ENCODE peak calls at places on chromosomes 4 and X, in nine cellular contexts. One of them, this sample, is unnamed.

GRCh38 chr4:140637836-140638235 is 69.1 kb upstream of the UCP1 start:
- DNase-seq in PC-9: no peak
- DNase-seq in NCI-H460: peak; percentile 28
- DNase-seq in OCI-LY7: peak; percentile 85
- DNase-seq in posterior cingulate gyrus: no peak
- DNase-seq in NCI-H1105: no peak
- DNase-seq in NCI-H2171 treated with DMSO at 0.1 percent for 48 hours: peak; percentile 10
- DNase-seq in Panc1: no peak
- DNase-seq in M059J: peak; percentile 23
- DNase-seq in this sample: peak; percentile 59

GRCh38 chrX:136214551-136214950 is 36.6 kb downstream of the MAP7D3 start:
- DNase-seq in PC-9: peak; percentile 82
- DNase-seq in NCI-H460: no peak
- DNase-seq in OCI-LY7: no peak
- DNase-seq in posterior cingulate gyrus: no peak
- DNase-seq in NCI-H1105: no peak
- DNase-seq in NCI-H2171 treated with DMSO at 0.1 percent for 48 hours: no peak
- DNase-seq in Panc1: no peak
- DNase-seq in M059J: peak; percentile 99
- DNase-seq in this sample: peak; percentile 15

GRCh38 chr4:98334461-98334860 is 73.3 kb downstream of the RAP1GDS1 start:
- DNase-seq in PC-9: no peak
- DNase-seq in NCI-H460: no peak
- DNase-seq in OCI-LY7: no peak
- DNase-seq in posterior cingulate gyrus: no peak
- DNase-seq in NCI-H1105: no peak
- DNase-seq in NCI-H2171 treated with DMSO at 0.1 percent for 48 hours: no peak
- DNase-seq in Panc1: no peak
- DNase-seq in M059J: no peak
- DNase-seq in this sample: no peak

GRCh38 chr4:145034727-145035211 is 63.2 kb downstream of the ANAPC10 start:
- DNase-seq in PC-9: no peak
- DNase-seq in NCI-H460: peak; percentile 27
- DNase-seq in OCI-LY7: no peak
- DNase-seq in posterior cingulate gyrus: no peak
- DNase-seq in NCI-H1105: no peak
- DNase-seq in NCI-H2171 treated with DMSO at 0.1 percent for 48 hours: no peak
- DNase-seq in Panc1: no peak
- DNase-seq in M059J: peak; percentile 44
- DNase-seq in this sample: no peak

GRCh38 chrX:143580266-143580665 is 55.6 kb downstream of the SLITRK4 start:
- DNase-seq in PC-9: no peak
- DNase-seq in NCI-H460: no peak
- DNase-seq in OCI-LY7: peak; percentile 5
- DNase-seq in posterior cingulate gyrus: no peak
- DNase-seq in NCI-H1105: no peak
- DNase-seq in NCI-H2171 treated with DMSO at 0.1 percent for 48 hours: no peak
- DNase-seq in Panc1: no peak
- DNase-seq in M059J: no peak
- DNase-seq in this sample: no peak

GRCh38 chrX:51931761-51932160 is 38.3 kb downstream of the MAGED1 start:
- DNase-seq in PC-9: no peak
- DNase-seq in NCI-H460: no peak
- DNase-seq in OCI-LY7: no peak
- DNase-seq in posterior cingulate gyrus: no peak
- DNase-seq in NCI-H1105: no peak
- DNase-seq in NCI-H2171 treated with DMSO at 0.1 percent for 48 hours: no peak
- DNase-seq in Panc1: no peak
- DNase-seq in M059J: no peak
- DNase-seq in this sample: no peak

GRCh38 chr4:134958862-134959261 is 757.3 kb upstream of the PABPC4L start:
- DNase-seq in PC-9: no peak
- DNase-seq in NCI-H460: no peak
- DNase-seq in OCI-LY7: no peak
- DNase-seq in posterior cingulate gyrus: no peak
- DNase-seq in NCI-H1105: no peak
- DNase-seq in NCI-H2171 treated with DMSO at 0.1 percent for 48 hours: no peak
- DNase-seq in Panc1: no peak
- DNase-seq in M059J: no peak
- DNase-seq in this sample: no peak

GRCh38 chrX:146424422-146424821 is 385.1 kb upstream of the CXorf51B start:
- DNase-seq in PC-9: no peak
- DNase-seq in NCI-H460: no peak
- DNase-seq in OCI-LY7: no peak
- DNase-seq in posterior cingulate gyrus: no peak
- DNase-seq in NCI-H1105: no peak
- DNase-seq in NCI-H2171 treated with DMSO at 0.1 percent for 48 hours: no peak
- DNase-seq in Panc1: no peak
- DNase-seq in M059J: no peak
- DNase-seq in this sample: no peak

GRCh38 chr4:85543832-85544231 is 68.9 kb downstream of the ARHGAP24 start:
- DNase-seq in PC-9: no peak
- DNase-seq in NCI-H460: no peak
- DNase-seq in OCI-LY7: no peak
- DNase-seq in posterior cingulate gyrus: no peak
- DNase-seq in NCI-H1105: no peak
- DNase-seq in NCI-H2171 treated with DMSO at 0.1 percent for 48 hours: no peak
- DNase-seq in Panc1: no peak
- DNase-seq in M059J: peak; percentile 25
- DNase-seq in this sample: no peak

GRCh38 chrX:5337160-5337559 is 891.5 kb downstream of the NLGN4X start:
- DNase-seq in PC-9: no peak
- DNase-seq in NCI-H460: no peak
- DNase-seq in OCI-LY7: no peak
- DNase-seq in posterior cingulate gyrus: no peak
- DNase-seq in NCI-H1105: no peak
- DNase-seq in NCI-H2171 treated with DMSO at 0.1 percent for 48 hours: no peak
- DNase-seq in Panc1: no peak
- DNase-seq in M059J: no peak
- DNase-seq in this sample: no peak

GRCh38 chr4:128600996-128601857 is 208.3 kb upstream of the JADE1 start:
- DNase-seq in PC-9: peak; percentile 63
- DNase-seq in NCI-H460: peak; percentile 96
- DNase-seq in OCI-LY7: no peak
- DNase-seq in posterior cingulate gyrus: no peak
- DNase-seq in NCI-H1105: peak; percentile 49
- DNase-seq in NCI-H2171 treated with DMSO at 0.1 percent for 48 hours: peak; percentile 5
- DNase-seq in Panc1: peak; percentile 75
- DNase-seq in M059J: peak; percentile 97
- DNase-seq in this sample: peak; percentile 93

GRCh38 chrX:69285881-69286545 is 120.8 kb upstream of the PJA1 start:
- DNase-seq in PC-9: peak; percentile 44
- DNase-seq in NCI-H460: peak; percentile 26
- DNase-seq in OCI-LY7: peak; percentile 49
- DNase-seq in posterior cingulate gyrus: peak; percentile 47
- DNase-seq in NCI-H1105: no peak
- DNase-seq in NCI-H2171 treated with DMSO at 0.1 percent for 48 hours: peak; percentile 25
- DNase-seq in Panc1: no peak
- DNase-seq in M059J: peak; percentile 32
- DNase-seq in this sample: no peak

GRCh38 chr4:81504685-81505598 is 33.2 kb upstream of the RASGEF1B start:
- DNase-seq in PC-9: no peak
- DNase-seq in NCI-H460: no peak
- DNase-seq in OCI-LY7: peak; percentile 59
- DNase-seq in posterior cingulate gyrus: no peak
- DNase-seq in NCI-H1105: no peak
- DNase-seq in NCI-H2171 treated with DMSO at 0.1 percent for 48 hours: peak; percentile 27
- DNase-seq in Panc1: no peak
- DNase-seq in M059J: no peak
- DNase-seq in this sample: no peak

GRCh38 chrX:103197721-103198306 is 17.1 kb upstream of the BEX4 start:
- DNase-seq in PC-9: no peak
- DNase-seq in NCI-H460: no peak
- DNase-seq in OCI-LY7: no peak
- DNase-seq in posterior cingulate gyrus: no peak
- DNase-seq in NCI-H1105: no peak
- DNase-seq in NCI-H2171 treated with DMSO at 0.1 percent for 48 hours: no peak
- DNase-seq in Panc1: no peak
- DNase-seq in M059J: peak; percentile 55
- DNase-seq in this sample: no peak

GRCh38 chrX:13507893-13508292 is 61.5 kb upstream of the EGFL6 start:
- DNase-seq in PC-9: no peak
- DNase-seq in NCI-H460: no peak
- DNase-seq in OCI-LY7: no peak
- DNase-seq in posterior cingulate gyrus: no peak
- DNase-seq in NCI-H1105: no peak
- DNase-seq in NCI-H2171 treated with DMSO at 0.1 percent for 48 hours: no peak
- DNase-seq in Panc1: no peak
- DNase-seq in M059J: no peak
- DNase-seq in this sample: no peak

GRCh38 chr4:156992943-156993342 is 21.3 kb upstream of the PDGFC start:
- DNase-seq in PC-9: no peak
- DNase-seq in NCI-H460: no peak
- DNase-seq in OCI-LY7: no peak
- DNase-seq in posterior cingulate gyrus: no peak
- DNase-seq in NCI-H1105: no peak
- DNase-seq in NCI-H2171 treated with DMSO at 0.1 percent for 48 hours: no peak
- DNase-seq in Panc1: no peak
- DNase-seq in M059J: no peak
- DNase-seq in this sample: no peak

GRCh38 chrX:134948333-134949241 is 42.2 kb upstream of the SMIM10 start:
- DNase-seq in PC-9: peak; percentile 36
- DNase-seq in NCI-H460: peak; percentile 58
- DNase-seq in OCI-LY7: no peak
- DNase-seq in posterior cingulate gyrus: no peak
- DNase-seq in NCI-H1105: no peak
- DNase-seq in NCI-H2171 treated with DMSO at 0.1 percent for 48 hours: no peak
- DNase-seq in Panc1: peak; percentile 89
- DNase-seq in M059J: peak; percentile 96
- DNase-seq in this sample: peak; percentile 88

GRCh38 chr4:1337376-1337831 is 9.6 kb upstream of the UVSSA start:
- DNase-seq in PC-9: peak; percentile 68
- DNase-seq in NCI-H460: no peak
- DNase-seq in OCI-LY7: no peak
- DNase-seq in posterior cingulate gyrus: no peak
- DNase-seq in NCI-H1105: no peak
- DNase-seq in NCI-H2171 treated with DMSO at 0.1 percent for 48 hours: no peak
- DNase-seq in Panc1: peak; percentile 38
- DNase-seq in M059J: peak; percentile 62
- DNase-seq in this sample: peak; percentile 29

GRCh38 chr4:84877051-84877833 is 89.2 kb downstream of the WDFY3 start:
- DNase-seq in PC-9: no peak
- DNase-seq in NCI-H460: no peak
- DNase-seq in OCI-LY7: no peak
- DNase-seq in posterior cingulate gyrus: no peak
- DNase-seq in NCI-H1105: no peak
- DNase-seq in NCI-H2171 treated with DMSO at 0.1 percent for 48 hours: no peak
- DNase-seq in Panc1: no peak
- DNase-seq in M059J: peak; percentile 6
- DNase-seq in this sample: no peak

GRCh38 chr4:30719363-30720020 is 677 bp upstream of the PCDH7 start:
- DNase-seq in PC-9: peak; percentile 55
- DNase-seq in NCI-H460: no peak
- DNase-seq in OCI-LY7: no peak
- DNase-seq in posterior cingulate gyrus: peak; percentile 66
- DNase-seq in NCI-H1105: peak; percentile 50
- DNase-seq in NCI-H2171 treated with DMSO at 0.1 percent for 48 hours: no peak
- DNase-seq in Panc1: no peak
- DNase-seq in M059J: peak; percentile 43
- DNase-seq in this sample: no peak

GRCh38 chrX:150508461-150509367 is 59.7 kb upstream of the MTM1 start:
- DNase-seq in PC-9: no peak
- DNase-seq in NCI-H460: no peak
- DNase-seq in OCI-LY7: no peak
- DNase-seq in posterior cingulate gyrus: peak; percentile 37
- DNase-seq in NCI-H1105: peak; percentile 23
- DNase-seq in NCI-H2171 treated with DMSO at 0.1 percent for 48 hours: no peak
- DNase-seq in Panc1: no peak
- DNase-seq in M059J: no peak
- DNase-seq in this sample: no peak

GRCh38 chrX:77561372-77561771 is 114.2 kb downstream of the FGF16 start:
- DNase-seq in PC-9: no peak
- DNase-seq in NCI-H460: no peak
- DNase-seq in OCI-LY7: no peak
- DNase-seq in posterior cingulate gyrus: no peak
- DNase-seq in NCI-H1105: no peak
- DNase-seq in NCI-H2171 treated with DMSO at 0.1 percent for 48 hours: no peak
- DNase-seq in Panc1: no peak
- DNase-seq in M059J: no peak
- DNase-seq in this sample: no peak

This sample was measured in HepG2.